ENCODE peak calls at places on chromosomes 6 and 20, in four cellular contexts. One of them, this sample, is unnamed.

GRCh38 chr20:48626938-48627736 is 200.7 kb downstream of the PREX1 start:
- DNase-seq in NB4: peak
- DNase-seq in thoracic aorta: no peak
- DNase-seq in fibroblast of lung: no peak
- DNase-seq in this sample: no peak

GRCh38 chr6:105783333-105783945 is 302.7 kb upstream of the PRDM1 start:
- DNase-seq in NB4: no peak
- DNase-seq in thoracic aorta: no peak
- DNase-seq in fibroblast of lung: no peak
- DNase-seq in this sample: no peak

GRCh38 chr6:11309947-11310665 is 77.6 kb upstream of the NEDD9 start:
- DNase-seq in NB4: no peak
- DNase-seq in thoracic aorta: no peak
- DNase-seq in fibroblast of lung: peak
- DNase-seq in this sample: no peak

GRCh38 chr6:43477235-43478007 is at the start of gene TJAP1:
- DNase-seq in NB4: peak
- DNase-seq in thoracic aorta: peak
- DNase-seq in fibroblast of lung: peak
- DNase-seq in this sample: peak

GRCh38 chr20:10619427-10619826 is 54.4 kb downstream of the JAG1 start:
- DNase-seq in NB4: no peak
- DNase-seq in thoracic aorta: no peak
- DNase-seq in fibroblast of lung: peak
- DNase-seq in this sample: peak

GRCh38 chr20:11993886-11994466 is 76.3 kb downstream of the BTBD3 start:
- DNase-seq in NB4: no peak
- DNase-seq in thoracic aorta: no peak
- DNase-seq in fibroblast of lung: no peak
- DNase-seq in this sample: no peak

GRCh38 chr6:7721654-7722053 is 4.2 kb upstream of the BMP6 start:
- DNase-seq in NB4: peak
- DNase-seq in thoracic aorta: no peak
- DNase-seq in fibroblast of lung: peak
- DNase-seq in this sample: peak

GRCh38 chr6:141443668-141444067 is 689.1 kb upstream of the GJE1 start:
- DNase-seq in NB4: no peak
- DNase-seq in thoracic aorta: no peak
- DNase-seq in fibroblast of lung: no peak
- DNase-seq in this sample: no peak

GRCh38 chr6:141248056-141248799 is 884.5 kb upstream of the GJE1 start:
- DNase-seq in NB4: no peak
- DNase-seq in thoracic aorta: no peak
- DNase-seq in fibroblast of lung: no peak
- DNase-seq in this sample: no peak

GRCh38 chr6:145147559-145147958 is 587.8 kb downstream of the EPM2A start:
- DNase-seq in NB4: peak
- DNase-seq in thoracic aorta: no peak
- DNase-seq in fibroblast of lung: peak
- DNase-seq in this sample: peak

GRCh38 chr20:37868998-37869861 is 33.7 kb upstream of the VSTM2L start:
- DNase-seq in NB4: no peak
- DNase-seq in thoracic aorta: no peak
- DNase-seq in fibroblast of lung: no peak
- DNase-seq in this sample: no peak

GRCh38 chr6:111469543-111469942 is 13.5 kb downstream of the REV3L start:
- DNase-seq in NB4: no peak
- DNase-seq in thoracic aorta: no peak
- DNase-seq in fibroblast of lung: no peak
- DNase-seq in this sample: no peak

GRCh38 chr20:32614772-32615171 is 29.6 kb upstream of the NOL4L start:
- DNase-seq in NB4: no peak
- DNase-seq in thoracic aorta: no peak
- DNase-seq in fibroblast of lung: no peak
- DNase-seq in this sample: no peak

GRCh38 chr6:13712485-13712990 is 903 bp upstream of the RANBP9 start:
- DNase-seq in NB4: peak
- DNase-seq in thoracic aorta: no peak
- DNase-seq in fibroblast of lung: peak
- DNase-seq in this sample: no peak

GRCh38 chr20:59603176-59603575 is 1.2 kb upstream of the PHACTR3 start:
- DNase-seq in NB4: no peak
- DNase-seq in thoracic aorta: no peak
- DNase-seq in fibroblast of lung: no peak
- DNase-seq in this sample: no peak
- H3K4me3 ChIP-seq in NB4: no peak
- H3K4me3 ChIP-seq in thoracic aorta: no peak
- H3K4me3 ChIP-seq in fibroblast of lung: no peak
- H3K4me3 ChIP-seq in this sample: no peak

DNA sequence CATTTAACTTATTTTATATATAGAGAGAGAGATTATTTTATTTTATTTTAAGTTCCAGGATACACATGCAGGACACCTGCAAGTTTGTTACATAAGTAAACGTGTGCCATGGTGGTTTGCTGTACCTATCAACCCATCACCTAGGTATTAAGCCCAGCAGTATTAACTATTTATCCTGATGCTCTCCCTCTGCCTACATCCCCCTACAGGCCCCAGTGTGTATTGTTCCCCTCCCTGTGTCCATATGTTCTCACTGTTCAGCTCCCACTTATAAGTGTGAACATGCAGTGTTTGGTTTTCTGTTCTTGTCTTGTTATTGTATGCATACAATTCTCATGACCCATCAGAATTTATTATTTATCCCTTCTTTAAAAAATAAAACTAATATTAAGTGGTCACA is 34.6 kb downstream of the FKBP1C start:
- DNase-seq in NB4: peak
- DNase-seq in thoracic aorta: no peak
- DNase-seq in fibroblast of lung: no peak
- DNase-seq in this sample: no peak
- TF ChIP-seq CTCF in NB4: peak
- TF ChIP-seq CTCF in thoracic aorta: no peak
- TF ChIP-seq CTCF in fibroblast of lung: no peak
- TF ChIP-seq CTCF in this sample: no peak

GRCh38 chr6:37784585-37784967 is 35.0 kb upstream of the ZFAND3 start:
- DNase-seq in NB4: no peak
- DNase-seq in thoracic aorta: no peak
- DNase-seq in fibroblast of lung: no peak
- DNase-seq in this sample: no peak

GRCh38 chr6:37783025-37783825 is 36.3 kb upstream of the ZFAND3 start:
- DNase-seq in NB4: no peak
- DNase-seq in thoracic aorta: no peak
- DNase-seq in fibroblast of lung: peak
- DNase-seq in this sample: no peak

GRCh38 chr6:37785688-37786270 is 33.7 kb upstream of the ZFAND3 start:
- DNase-seq in NB4: no peak
- DNase-seq in thoracic aorta: no peak
- DNase-seq in fibroblast of lung: peak
- DNase-seq in this sample: no peak

GRCh38 chr6:37783831-37784584 is 35.5 kb upstream of the ZFAND3 start:
- DNase-seq in NB4: peak
- DNase-seq in thoracic aorta: no peak
- DNase-seq in fibroblast of lung: peak
- DNase-seq in this sample: no peak

DNA sequence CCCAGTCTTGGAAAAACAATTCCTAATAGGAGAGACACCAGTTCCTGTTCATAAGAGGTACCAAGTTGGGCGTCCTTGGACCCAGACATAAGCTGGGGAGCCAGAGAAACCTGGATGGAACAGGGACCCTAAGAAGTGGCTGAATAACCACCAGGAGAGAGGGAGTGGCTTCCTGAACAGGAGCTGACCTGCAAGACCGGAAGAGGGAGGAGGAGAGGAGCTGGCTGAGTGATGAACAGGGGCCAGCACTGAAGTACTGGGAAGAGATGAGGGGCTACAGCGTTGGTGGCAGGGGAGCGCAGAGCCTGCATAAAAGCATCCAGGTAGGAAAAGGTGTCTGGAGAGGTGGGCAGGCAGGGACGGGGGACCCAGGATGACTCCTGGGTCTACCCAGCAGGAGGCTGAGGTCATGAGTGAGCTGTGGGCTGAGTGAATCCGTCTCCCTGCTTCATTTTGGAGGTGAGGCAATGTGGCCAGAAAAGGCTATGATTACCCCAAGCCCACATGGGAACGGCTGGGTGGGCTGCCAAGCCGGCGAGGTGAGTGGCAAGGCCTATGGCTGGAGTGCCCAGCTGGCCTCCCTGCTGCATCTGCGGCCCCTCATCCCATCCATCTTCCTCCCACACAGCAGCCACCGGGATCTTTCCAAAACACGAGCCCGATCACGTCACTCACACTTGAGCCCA is 34.4 kb upstream of the ZFAND3 start:
- DNase-seq in NB4: no peak
- DNase-seq in thoracic aorta: no peak
- DNase-seq in fibroblast of lung: no peak
- DNase-seq in this sample: no peak
- H3K4me3 ChIP-seq in NB4: no peak
- H3K4me3 ChIP-seq in thoracic aorta: no peak
- H3K4me3 ChIP-seq in fibroblast of lung: no peak
- H3K4me3 ChIP-seq in this sample: no peak

DNA sequence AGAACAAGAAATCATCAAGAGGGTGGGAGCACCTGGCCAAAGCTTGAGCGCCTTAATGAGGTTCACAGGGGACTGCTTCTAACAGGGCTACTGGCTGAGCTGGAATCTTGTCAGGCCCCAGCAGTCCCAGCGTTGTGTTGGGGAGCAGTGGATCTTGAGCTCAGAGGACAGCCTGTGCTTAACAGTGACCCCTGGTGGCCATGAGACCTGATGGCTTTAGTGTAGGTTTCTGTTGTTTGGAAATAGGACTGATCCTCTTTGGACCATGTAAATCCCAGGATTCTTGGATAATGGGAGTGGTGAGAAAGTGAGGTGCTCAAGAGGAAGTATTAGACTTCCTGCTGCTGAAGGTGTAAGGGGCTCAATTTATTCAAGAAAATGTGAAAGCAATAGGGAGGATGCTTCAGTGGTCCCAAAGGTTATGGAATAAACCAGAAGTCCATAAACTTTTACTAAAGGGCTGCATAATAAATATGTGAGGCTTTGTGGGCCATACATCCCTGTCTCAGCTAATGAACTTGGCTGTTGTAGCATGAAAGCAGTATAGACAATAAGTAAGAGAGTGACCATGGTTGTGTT is 216.2 kb downstream of the NFATC2 start:
- DNase-seq in NB4: peak
- DNase-seq in thoracic aorta: no peak
- DNase-seq in fibroblast of lung: peak
- DNase-seq in this sample: no peak
- TF ChIP-seq CTCF in NB4: peak
- TF ChIP-seq CTCF in thoracic aorta: peak
- TF ChIP-seq CTCF in fibroblast of lung: peak
- TF ChIP-seq CTCF in this sample: peak

GRCh38 chr6:163643866-163644265 is 229.3 kb downstream of the QKI start:
- DNase-seq in NB4: no peak
- DNase-seq in thoracic aorta: no peak
- DNase-seq in fibroblast of lung: no peak
- DNase-seq in this sample: no peak

GRCh38 chr6:163641706-163642105 is 227.2 kb downstream of the QKI start:
- DNase-seq in NB4: no peak
- DNase-seq in thoracic aorta: no peak
- DNase-seq in fibroblast of lung: no peak
- DNase-seq in this sample: no peak

GRCh38 chr6:163637524-163637923 is 223.0 kb downstream of the QKI start:
- DNase-seq in NB4: no peak
- DNase-seq in thoracic aorta: no peak
- DNase-seq in fibroblast of lung: no peak
- DNase-seq in this sample: no peak

GRCh38 chr6:163635731-163636344 is 221.3 kb downstream of the QKI start:
- DNase-seq in NB4: no peak
- DNase-seq in thoracic aorta: no peak
- DNase-seq in fibroblast of lung: no peak
- DNase-seq in this sample: no peak

GRCh38 chr6:163640641-163641040 is 226.1 kb downstream of the QKI start:
- DNase-seq in NB4: no peak
- DNase-seq in thoracic aorta: no peak
- DNase-seq in fibroblast of lung: no peak
- DNase-seq in this sample: no peak
- H3K4me3 ChIP-seq in NB4: no peak
- H3K4me3 ChIP-seq in thoracic aorta: no peak
- H3K4me3 ChIP-seq in fibroblast of lung: no peak
- H3K4me3 ChIP-seq in this sample: no peak